ENCODE peak calls at places on chromosomes 16 and 17, in ten cellular contexts. One of them, this sample, is unnamed.

GRCh38 chr16:14087590-14088154 is 16.6 kb downstream of the MRTFB start:
- DNase-seq in sigmoid colon: no peak
- DNase-seq in prostate gland: no peak
- DNase-seq in breast epithelium: no peak
- DNase-seq in GM12891: no peak
- DNase-seq in suprapubic skin: no peak
- DNase-seq in stomach: no peak
- DNase-seq in H1: no peak
- DNase-seq in spleen: no peak
- DNase-seq in transverse colon: no peak
- DNase-seq in this sample: no peak

GRCh38 chr16:8936421-8936820 is 27.3 kb downstream of the USP7 start:
- DNase-seq in sigmoid colon: no peak
- DNase-seq in prostate gland: peak
- DNase-seq in breast epithelium: no peak
- DNase-seq in GM12891: no peak
- DNase-seq in suprapubic skin: no peak
- DNase-seq in stomach: peak
- DNase-seq in H1: no peak
- DNase-seq in spleen: peak
- DNase-seq in transverse colon: peak
- DNase-seq in this sample: peak

GRCh38 chr16:87443964-87444363 is 48.9 kb downstream of the ZCCHC14 start:
- DNase-seq in sigmoid colon: no peak
- DNase-seq in prostate gland: no peak
- DNase-seq in breast epithelium: no peak
- DNase-seq in GM12891: no peak
- DNase-seq in suprapubic skin: no peak
- DNase-seq in stomach: no peak
- DNase-seq in H1: no peak
- DNase-seq in spleen: no peak
- DNase-seq in transverse colon: no peak
- DNase-seq in this sample: no peak

GRCh38 chr17:63772801-63773271 is 561 bp downstream of the CCDC47 start:
- DNase-seq in sigmoid colon: no peak
- DNase-seq in prostate gland: peak
- DNase-seq in breast epithelium: no peak
- DNase-seq in GM12891: no peak
- DNase-seq in suprapubic skin: no peak
- DNase-seq in stomach: no peak
- DNase-seq in H1: no peak
- DNase-seq in spleen: no peak
- DNase-seq in transverse colon: peak
- DNase-seq in this sample: no peak

GRCh38 chr17:66187718-66188117 is 4.2 kb downstream of the CEP112 start:
- DNase-seq in sigmoid colon: no peak
- DNase-seq in prostate gland: no peak
- DNase-seq in breast epithelium: no peak
- DNase-seq in GM12891: no peak
- DNase-seq in suprapubic skin: no peak
- DNase-seq in stomach: no peak
- DNase-seq in H1: no peak
- DNase-seq in spleen: no peak
- DNase-seq in transverse colon: no peak
- DNase-seq in this sample: no peak

GRCh38 chr17:38563362-38564253 is 42.1 kb downstream of the SRCIN1 start:
- DNase-seq in sigmoid colon: no peak
- DNase-seq in prostate gland: no peak
- DNase-seq in breast epithelium: no peak
- DNase-seq in GM12891: no peak
- DNase-seq in suprapubic skin: no peak
- DNase-seq in stomach: no peak
- DNase-seq in H1: peak
- DNase-seq in spleen: no peak
- DNase-seq in transverse colon: no peak
- DNase-seq in this sample: no peak

GRCh38 chr16:57186630-57187507 is 740 bp downstream of the RSPRY1 start:
- DNase-seq in sigmoid colon: no peak
- DNase-seq in prostate gland: peak
- DNase-seq in breast epithelium: no peak
- DNase-seq in GM12891: no peak
- DNase-seq in suprapubic skin: no peak
- DNase-seq in stomach: no peak
- DNase-seq in H1: peak
- DNase-seq in spleen: peak
- DNase-seq in transverse colon: peak
- DNase-seq in this sample: no peak

GRCh38 chr16:67317853-67318252 is 8.7 kb downstream of the KCTD19 start:
- DNase-seq in sigmoid colon: no peak
- DNase-seq in prostate gland: no peak
- DNase-seq in breast epithelium: no peak
- DNase-seq in GM12891: no peak
- DNase-seq in suprapubic skin: no peak
- DNase-seq in stomach: no peak
- DNase-seq in H1: no peak
- DNase-seq in spleen: no peak
- DNase-seq in transverse colon: no peak
- DNase-seq in this sample: no peak

GRCh38 chr17:30368896-30369720 is 9.6 kb upstream of the CPD start:
- DNase-seq in sigmoid colon: no peak
- DNase-seq in prostate gland: no peak
- DNase-seq in breast epithelium: no peak
- DNase-seq in GM12891: no peak
- DNase-seq in suprapubic skin: no peak
- DNase-seq in stomach: no peak
- DNase-seq in H1: no peak
- DNase-seq in spleen: no peak
- DNase-seq in transverse colon: no peak
- DNase-seq in this sample: no peak

GRCh38 chr16:85178006-85178591 is 65.8 kb upstream of the CIBAR2 start:
- DNase-seq in sigmoid colon: no peak
- DNase-seq in prostate gland: no peak
- DNase-seq in breast epithelium: no peak
- DNase-seq in GM12891: no peak
- DNase-seq in suprapubic skin: no peak
- DNase-seq in stomach: no peak
- DNase-seq in H1: no peak
- DNase-seq in spleen: no peak
- DNase-seq in transverse colon: no peak
- DNase-seq in this sample: no peak

GRCh38 chr16:12398029-12398735 is 405.5 kb downstream of the CPPED1 start:
- DNase-seq in sigmoid colon: no peak
- DNase-seq in prostate gland: no peak
- DNase-seq in breast epithelium: no peak
- DNase-seq in GM12891: no peak
- DNase-seq in suprapubic skin: no peak
- DNase-seq in stomach: no peak
- DNase-seq in H1: no peak
- DNase-seq in spleen: no peak
- DNase-seq in transverse colon: no peak
- DNase-seq in this sample: no peak

GRCh38 chr16:56513972-56514371 is 5.9 kb downstream of the BBS2 start:
- DNase-seq in sigmoid colon: no peak
- DNase-seq in prostate gland: peak
- DNase-seq in breast epithelium: no peak
- DNase-seq in GM12891: peak
- DNase-seq in suprapubic skin: no peak
- DNase-seq in stomach: peak
- DNase-seq in H1: no peak
- DNase-seq in spleen: no peak
- DNase-seq in transverse colon: peak
- DNase-seq in this sample: no peak

GRCh38 chr16:64969221-64969620 is 152.6 kb downstream of the CDH11 start:
- DNase-seq in sigmoid colon: no peak
- DNase-seq in prostate gland: no peak
- DNase-seq in breast epithelium: no peak
- DNase-seq in GM12891: no peak
- DNase-seq in suprapubic skin: no peak
- DNase-seq in stomach: no peak
- DNase-seq in H1: no peak
- DNase-seq in spleen: no peak
- DNase-seq in transverse colon: no peak
- DNase-seq in this sample: no peak

DNA sequence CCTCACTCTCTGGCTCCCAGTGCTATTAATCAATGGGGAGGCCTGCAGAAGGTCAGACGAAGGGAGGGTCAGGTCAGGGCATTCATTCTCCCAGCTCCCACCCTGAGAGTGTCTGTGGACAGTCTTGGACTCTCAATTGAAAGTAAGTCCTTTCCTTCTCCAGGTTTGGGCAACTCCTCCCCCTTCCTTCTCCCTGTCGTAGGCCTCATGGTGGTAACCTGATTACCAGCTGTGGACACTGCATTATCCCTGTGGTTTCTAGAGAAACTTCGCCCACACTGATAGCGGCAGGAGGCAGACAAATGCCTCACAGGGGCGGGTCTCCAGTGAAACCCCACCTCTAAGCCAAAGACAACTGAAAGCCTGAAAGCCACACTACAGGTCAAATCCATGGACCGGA is 57.7 kb upstream of the SLC25A19 start:
- DNase-seq in sigmoid colon: no peak
- DNase-seq in prostate gland: no peak
- DNase-seq in breast epithelium: no peak
- DNase-seq in GM12891: no peak
- DNase-seq in suprapubic skin: no peak
- DNase-seq in stomach: no peak
- DNase-seq in H1: no peak
- DNase-seq in spleen: no peak
- DNase-seq in transverse colon: no peak
- DNase-seq in this sample: no peak
- TF ChIP-seq POLR2AphosphoS5 in sigmoid colon: no peak
- TF ChIP-seq POLR2AphosphoS5 in prostate gland: no peak
- TF ChIP-seq POLR2AphosphoS5 in breast epithelium: no peak
- TF ChIP-seq POLR2AphosphoS5 in GM12891: peak
- TF ChIP-seq POLR2AphosphoS5 in suprapubic skin: no peak
- TF ChIP-seq POLR2AphosphoS5 in stomach: no peak
- TF ChIP-seq POLR2AphosphoS5 in H1: no peak
- TF ChIP-seq POLR2AphosphoS5 in spleen: no peak
- TF ChIP-seq POLR2AphosphoS5 in transverse colon: no peak
- TF ChIP-seq POLR2AphosphoS5 in this sample: no peak

GRCh38 chr17:49996121-49996494 is 1.1 kb upstream of the DLX3 start:
- DNase-seq in sigmoid colon: no peak
- DNase-seq in prostate gland: no peak
- DNase-seq in breast epithelium: no peak
- DNase-seq in GM12891: no peak
- DNase-seq in suprapubic skin: no peak
- DNase-seq in stomach: no peak
- DNase-seq in H1: no peak
- DNase-seq in spleen: no peak
- DNase-seq in transverse colon: no peak
- DNase-seq in this sample: no peak

GRCh38 chr17:49993423-49994037 is 1.5 kb downstream of the DLX3 start:
- DNase-seq in sigmoid colon: no peak
- DNase-seq in prostate gland: peak
- DNase-seq in breast epithelium: no peak
- DNase-seq in GM12891: no peak
- DNase-seq in suprapubic skin: no peak
- DNase-seq in stomach: peak
- DNase-seq in H1: peak
- DNase-seq in spleen: no peak
- DNase-seq in transverse colon: no peak
- DNase-seq in this sample: no peak

GRCh38 chr17:49996495-49997255 is 1.7 kb upstream of the DLX3 start:
- DNase-seq in sigmoid colon: no peak
- DNase-seq in prostate gland: peak
- DNase-seq in breast epithelium: no peak
- DNase-seq in GM12891: peak
- DNase-seq in suprapubic skin: no peak
- DNase-seq in stomach: peak
- DNase-seq in H1: peak
- DNase-seq in spleen: peak
- DNase-seq in transverse colon: peak
- DNase-seq in this sample: peak

GRCh38 chr17:49994085-49995054 is 654 bp downstream of the DLX3 start:
- DNase-seq in sigmoid colon: no peak
- DNase-seq in prostate gland: no peak
- DNase-seq in breast epithelium: no peak
- DNase-seq in GM12891: no peak
- DNase-seq in suprapubic skin: no peak
- DNase-seq in stomach: no peak
- DNase-seq in H1: peak
- DNase-seq in spleen: no peak
- DNase-seq in transverse colon: no peak
- DNase-seq in this sample: no peak

GRCh38 chr17:49995055-49995738 is at the start of gene DLX3:
- DNase-seq in sigmoid colon: peak
- DNase-seq in prostate gland: peak
- DNase-seq in breast epithelium: peak
- DNase-seq in GM12891: no peak
- DNase-seq in suprapubic skin: no peak
- DNase-seq in stomach: peak
- DNase-seq in H1: peak
- DNase-seq in spleen: no peak
- DNase-seq in transverse colon: peak
- DNase-seq in this sample: no peak
- TF ChIP-seq POLR2A in sigmoid colon: no peak
- TF ChIP-seq POLR2A in prostate gland: peak
- TF ChIP-seq POLR2A in breast epithelium: peak
- TF ChIP-seq POLR2A in GM12891: no peak
- TF ChIP-seq POLR2A in suprapubic skin: no peak
- TF ChIP-seq POLR2A in stomach: no peak
- TF ChIP-seq POLR2A in H1: no peak
- TF ChIP-seq POLR2A in spleen: no peak
- TF ChIP-seq POLR2A in transverse colon: no peak
- TF ChIP-seq POLR2A in this sample: no peak

DNA sequence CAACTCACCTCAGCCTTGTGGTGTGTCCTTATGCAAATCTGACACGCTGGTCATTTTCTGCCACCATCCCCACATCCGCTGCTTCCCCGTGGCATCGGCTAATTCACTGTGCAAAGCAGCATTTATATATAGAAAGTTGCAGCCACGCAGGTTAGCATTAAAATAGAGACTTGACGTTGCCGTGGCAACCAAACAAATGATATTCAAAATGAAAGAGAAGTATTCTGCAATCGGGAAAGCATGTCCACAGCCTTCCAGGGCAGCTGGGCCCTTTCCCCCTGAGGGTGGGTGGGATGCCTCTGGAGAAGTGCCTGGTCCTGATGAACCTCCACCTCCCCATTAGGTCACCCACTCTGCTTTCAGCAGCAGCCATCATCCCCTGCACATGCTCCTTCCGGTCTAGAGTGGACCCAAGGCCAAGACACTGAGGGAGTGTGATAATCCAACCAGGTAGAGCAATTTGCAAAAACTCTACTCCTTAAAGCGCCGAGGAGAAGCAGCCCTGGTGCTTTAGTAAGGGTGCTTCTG is 138.7 kb downstream of the GAS7 start:
- DNase-seq in sigmoid colon: no peak
- DNase-seq in prostate gland: no peak
- DNase-seq in breast epithelium: no peak
- DNase-seq in GM12891: peak
- DNase-seq in suprapubic skin: peak
- DNase-seq in stomach: no peak
- DNase-seq in H1: no peak
- DNase-seq in spleen: no peak
- DNase-seq in transverse colon: peak
- DNase-seq in this sample: peak
- TF ChIP-seq POLR2AphosphoS5 in sigmoid colon: no peak
- TF ChIP-seq POLR2AphosphoS5 in prostate gland: no peak
- TF ChIP-seq POLR2AphosphoS5 in breast epithelium: peak
- TF ChIP-seq POLR2AphosphoS5 in GM12891: no peak
- TF ChIP-seq POLR2AphosphoS5 in suprapubic skin: peak
- TF ChIP-seq POLR2AphosphoS5 in stomach: no peak
- TF ChIP-seq POLR2AphosphoS5 in H1: no peak
- TF ChIP-seq POLR2AphosphoS5 in spleen: no peak
- TF ChIP-seq POLR2AphosphoS5 in transverse colon: no peak
- TF ChIP-seq POLR2AphosphoS5 in this sample: no peak

GRCh38 chr17:47199627-47200324 is 9.4 kb upstream of the MYL4 start:
- DNase-seq in sigmoid colon: no peak
- DNase-seq in prostate gland: no peak
- DNase-seq in breast epithelium: no peak
- DNase-seq in GM12891: no peak
- DNase-seq in suprapubic skin: no peak
- DNase-seq in stomach: no peak
- DNase-seq in H1: no peak
- DNase-seq in spleen: no peak
- DNase-seq in transverse colon: no peak
- DNase-seq in this sample: no peak
- TF ChIP-seq POLR2A in sigmoid colon: no peak
- TF ChIP-seq POLR2A in prostate gland: no peak
- TF ChIP-seq POLR2A in breast epithelium: no peak
- TF ChIP-seq POLR2A in GM12891: no peak
- TF ChIP-seq POLR2A in suprapubic skin: no peak
- TF ChIP-seq POLR2A in stomach: no peak
- TF ChIP-seq POLR2A in H1: no peak
- TF ChIP-seq POLR2A in spleen: no peak
- TF ChIP-seq POLR2A in transverse colon: no peak
- TF ChIP-seq POLR2A in this sample: no peak